ENCODE peak calls at places on chromosomes 2 and 18, in seven cellular contexts. Z is K562, Q is HCT116, Y is H1, H is HepG2, T is SK-N-SH, P is GM12878. F is an unnamed sample.

GRCh38 chr2:62844311-62845090 is 139.0 kb downstream of the EHBP1 start:
- DNase-seq in Q (no peak), H (no peak), Z (no peak), T (no peak), P (no peak), Y (no peak), F (no peak)

GRCh38 chr2:126752876-126753275 is 96.9 kb downstream of the GYPC start:
- DNase-seq in Z (no peak), H (no peak), P (no peak), Q (no peak), T (no peak), Y (peak; percentile 33), F (no peak)

GRCh38 chr18:41391616-41392610 is 563.1 kb upstream of the PIK3C3 start:
- DNase-seq in Y (peak; percentile 64), P (no peak), Z (peak; percentile 22), Q (no peak), H (peak; percentile 47), T (peak; percentile 72), F (peak; percentile 39)

GRCh38 chr18:33928226-33928625 is 296.5 kb downstream of the NOL4 start:
- DNase-seq in T (no peak), P (no peak), Q (no peak), Y (no peak), H (no peak), Z (no peak), F (no peak)

GRCh38 chr18:26579941-26580618 is 31.7 kb upstream of the KCTD1 start:
- DNase-seq in Z (no peak), T (no peak), H (peak; percentile 15), Q (peak; percentile 56), Y (no peak), P (no peak), F (no peak)

GRCh38 chr2:126995652-126996377 is 97.1 kb downstream of the TEX51 start:
- DNase-seq in Q (no peak), T (no peak), Z (no peak), H (peak; percentile 33), P (no peak), Y (no peak), F (no peak)

GRCh38 chr2:18800240-18800971 is 211.0 kb upstream of the NT5C1B start:
- DNase-seq in H (peak; percentile 100), Y (no peak), Z (no peak), Q (no peak), T (no peak), P (no peak), F (no peak)

GRCh38 chr2:55384786-55385185 is 34.9 kb downstream of the CCDC88A start:
- DNase-seq in P (no peak), H (no peak), Z (no peak), Q (no peak), Y (no peak), T (no peak), F (no peak)

GRCh38 chr2:232781765-232782164 is 5.4 kb upstream of the KCNJ13 start:
- DNase-seq in T (peak; percentile 3), Q (no peak), Z (no peak), H (peak; percentile 12), Y (no peak), P (peak; percentile 55), F (no peak)

GRCh38 chr2:88500691-88501090 is 48.2 kb upstream of the FOXI3 start:
- DNase-seq in Z (no peak), T (no peak), H (no peak), Q (no peak), P (no peak), Y (no peak), F (no peak)

GRCh38 chr2:20664431-20665260 is 2.3 kb upstream of the GDF7 start:
- DNase-seq in Z (no peak), H (peak; percentile 49), P (no peak), Y (no peak), Q (no peak), T (peak; percentile 24), F (no peak)

GRCh38 chr2:16581241-16581640 is 84.4 kb downstream of the CYRIA start:
- DNase-seq in Y (no peak), P (no peak), H (no peak), Z (no peak), T (no peak), Q (no peak), F (no peak)

GRCh38 chr2:28164280-28164801 is 228.3 kb upstream of the FOSL2 start:
- DNase-seq in Q (no peak), P (no peak), Y (no peak), Z (no peak), H (no peak), T (peak; percentile 36), F (no peak)

GRCh38 chr18:28204154-28204553 is 27.2 kb upstream of the CDH2 start:
- DNase-seq in P (no peak), Q (no peak), Y (no peak), H (no peak), T (no peak), Z (no peak), F (no peak)

DNA sequence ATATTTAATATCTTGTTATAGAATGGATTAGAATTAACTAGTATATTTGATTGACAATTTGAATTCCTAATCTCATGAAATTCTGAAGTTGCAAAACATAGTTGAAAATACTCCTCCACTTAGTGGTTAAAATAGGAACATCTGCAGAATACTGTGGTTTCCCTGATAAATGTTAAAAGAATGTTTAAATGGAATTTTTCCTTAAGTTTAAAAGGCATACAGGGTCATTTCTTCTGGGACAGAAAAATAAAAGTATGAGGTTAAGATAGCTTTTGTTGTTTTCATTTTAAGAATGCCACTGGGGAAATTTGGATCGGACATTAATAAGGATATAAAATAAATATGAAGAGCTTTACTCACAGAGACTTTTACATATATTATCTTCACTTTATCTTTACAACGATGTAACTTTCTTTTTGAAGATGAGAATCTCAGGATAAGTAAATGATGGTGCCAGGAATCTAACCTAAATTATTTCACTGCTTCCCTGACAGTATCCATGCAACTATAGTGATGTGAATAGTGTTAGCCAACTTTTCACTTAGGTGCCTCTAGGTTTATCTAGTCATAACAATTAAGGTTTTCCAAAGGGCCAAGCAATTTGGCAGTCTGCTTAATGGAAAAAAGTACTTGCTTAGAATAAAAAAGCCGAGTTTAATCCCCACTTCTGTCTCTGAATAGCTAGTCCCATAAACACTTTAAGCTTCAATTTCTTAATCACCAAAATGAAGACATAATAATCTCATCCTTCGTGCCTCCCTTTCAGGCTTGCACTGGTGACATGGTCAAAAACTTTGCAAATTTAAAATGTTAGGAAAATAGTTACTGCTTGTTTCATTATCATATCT is 151.8 kb upstream of the STK17B start:
- DNase-seq in H (no peak), Y (no peak), P (no peak), Q (no peak), T (no peak), Z (no peak), F (no peak)
- H3K4me3 ChIP-seq in H (no peak overlapping the region), Y (no peak overlapping the region), P (no peak overlapping the region), Q (no peak overlapping the region), T (no peak overlapping the region), Z (no peak overlapping the region), F (no peak overlapping the region)

GRCh38 chr2:86000131-86000937 is 105.4 kb downstream of the POLR1A start:
- DNase-seq in Z (peak; percentile 70), Q (no peak), H (no peak), Y (no peak), T (no peak), P (no peak), F (no peak)
- H3K4me1 ChIP-seq in Z (peaks cover 84% of the 10 kb centered on the region), Q (no peaks in the 10 kb centered on the region), H (no peaks in the 10 kb centered on the region), Y (no peaks in the 10 kb centered on the region), T (peaks cover 31% of the 10 kb centered on the region), P (peaks cover 52% of the 10 kb centered on the region), F (peaks cover 6% of the 10 kb centered on the region)

DNA sequence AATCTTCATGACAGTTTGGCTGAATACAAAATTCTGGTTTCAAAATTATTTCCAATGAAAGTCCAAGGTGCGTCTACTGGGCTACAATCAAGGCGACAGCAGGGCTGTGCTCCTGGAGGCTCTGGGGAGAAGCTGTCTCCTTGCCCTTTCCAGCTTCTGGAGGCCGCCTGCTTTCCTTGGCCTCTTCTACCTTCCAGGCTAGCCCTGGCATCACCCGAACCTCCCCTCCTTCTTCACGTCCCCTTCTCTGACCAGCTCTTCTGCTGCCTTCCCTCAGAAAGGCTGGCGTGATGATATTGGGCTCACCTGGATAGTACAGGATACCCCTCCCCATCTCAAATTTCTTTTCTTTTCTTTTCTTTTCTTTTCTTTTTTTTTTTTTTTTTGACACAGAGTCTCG is 115.5 kb downstream of the KCNF1 start:
- DNase-seq in P (no peak), H (no peak), Z (no peak), Q (no peak), Y (no peak), T (no peak), F (no peak)
- TF ChIP-seq YY1 in P (no peak), H (no peak), Z (no peak), Q (no peak), Y (no peak), T (no peak), F (no peak)

GRCh38 chr18:22169889-22170420 is 566 bp downstream of the GATA6 start:
- DNase-seq in Y (no peak), Z (no peak), H (peak; percentile 7), T (peak; percentile 32), Q (no peak), P (no peak), F (no peak)
- H3K4me3 ChIP-seq in Y (peak overlapping the region; percentile 51), Z (peak overlapping the region; percentile 45), H (peak overlapping the region; percentile 87), T (peak overlapping the region; percentile 45), Q (peak overlapping the region; percentile 84), P (peak overlapping the region; percentile 50), F (peak overlapping the region; percentile 58)

GRCh38 chr18:2969695-2970094 is 43.2 kb downstream of the LPIN2 start:
- DNase-seq in H (no peak), Y (no peak), Z (no peak), Q (no peak), P (no peak), T (no peak), F (no peak)

GRCh38 chr18:2971741-2972552 is 41.0 kb downstream of the LPIN2 start:
- DNase-seq in Z (no peak), H (no peak), Y (no peak), P (peak; percentile 90), Q (no peak), T (no peak), F (no peak)

GRCh38 chr18:2970344-2970743 is 42.6 kb downstream of the LPIN2 start:
- DNase-seq in Q (no peak), Z (no peak), Y (no peak), T (no peak), P (no peak), H (no peak), F (no peak)

GRCh38 chr18:2968559-2968958 is 44.4 kb downstream of the LPIN2 start:
- DNase-seq in T (no peak), P (no peak), H (no peak), Z (no peak), Y (no peak), Q (no peak), F (no peak)

DNA sequence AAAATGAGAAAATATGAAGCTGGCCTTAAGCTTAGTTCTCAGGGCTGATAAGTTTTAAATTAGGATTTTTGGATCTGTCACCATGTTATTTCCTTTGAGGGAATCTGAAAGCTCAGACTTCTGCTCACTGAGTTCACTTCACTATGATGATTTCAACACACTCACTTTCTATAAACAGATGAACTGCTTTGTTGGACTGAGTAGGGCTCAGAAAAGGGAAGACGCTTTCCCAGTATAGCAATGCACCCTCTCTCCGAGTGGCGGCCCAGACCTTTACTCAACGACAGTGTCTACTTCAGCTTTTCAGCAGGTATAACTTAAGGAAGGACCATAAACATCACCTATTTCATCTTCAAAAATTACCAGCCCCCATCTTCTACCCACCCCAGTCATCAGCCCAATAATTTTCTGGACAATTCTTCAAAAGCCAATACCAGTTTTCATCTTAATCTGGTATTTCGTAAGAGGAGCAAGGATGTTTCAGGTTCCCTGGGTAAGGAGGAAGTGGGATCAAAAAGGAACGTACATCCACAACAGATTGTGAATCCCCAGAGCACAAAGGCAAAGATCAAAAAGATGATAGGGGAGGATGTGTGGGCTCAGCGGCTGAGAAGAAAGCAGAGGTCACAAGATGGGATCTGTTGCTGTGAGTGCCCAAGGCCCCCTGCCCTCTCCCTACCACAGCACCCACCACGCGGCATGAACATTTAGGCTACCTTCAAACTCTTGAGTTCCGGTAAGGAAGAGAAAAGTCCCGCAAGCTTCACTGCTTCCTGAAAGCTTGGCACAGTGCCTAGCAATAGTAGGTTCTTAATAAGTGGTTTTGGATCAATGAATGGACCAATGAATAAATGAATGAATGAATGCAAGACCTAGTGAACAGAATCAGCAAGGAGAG is 41.9 kb downstream of the LPIN2 start:
- DNase-seq in H (no peak), T (no peak), P (no peak), Q (no peak), Z (no peak), Y (no peak), F (no peak)
- H3K4me1 ChIP-seq in H (peaks cover 96% of the 10 kb centered on the region), T (peaks cover 9% of the 10 kb centered on the region), P (peaks cover 55% of the 10 kb centered on the region), Q (no peaks in the 10 kb centered on the region), Z (peaks cover 24% of the 10 kb centered on the region), Y (no peaks in the 10 kb centered on the region), F (no peaks in the 10 kb centered on the region)